ENCODE peak calls at places on chromosomes 2 and 18, in five cellular contexts. O is lung; P is COLO829; X is activated CD4-positive, alpha-beta T cell treated with anti-CD3 and anti-CD28 coated beads, Interleukin-2, amount 10 ng/mL, durations not matched to agents 7 days and 5 days; Y is GM10248. E is an unnamed sample.

GRCh38 chr2:45169339-45170190 is 160.3 kb upstream of the SIX2 start:
- DNase-seq in X (no peak), Y (peak), O (no peak), P (no peak), E (no peak)

GRCh38 chr2:98505311-98505808 is 60.7 kb downstream of the INPP4A start:
- DNase-seq in X (peak), O (no peak), Y (no peak), P (no peak), E (peak)

GRCh38 chr18:8946046-8946838 is 156.3 kb upstream of the NDUFV2 start:
- DNase-seq in Y (no peak), X (no peak), O (no peak), P (peak), E (no peak)

GRCh38 chr2:47218899-47219525 is 63.9 kb upstream of the STPG4 start:
- DNase-seq in P (no peak), Y (no peak), X (no peak), O (no peak), E (no peak)

GRCh38 chr2:163291790-163292189 is 444.0 kb downstream of the FIGN start:
- DNase-seq in P (no peak), O (no peak), X (no peak), Y (no peak), E (no peak)

GRCh38 chr2:181784556-181784955 is 104.2 kb upstream of the NEUROD1 start:
- DNase-seq in O (no peak), X (no peak), Y (no peak), P (no peak), E (no peak)

GRCh38 chr18:42182728-42183700 is 228.0 kb downstream of the PIK3C3 start:
- DNase-seq in X (no peak), P (no peak), Y (no peak), O (no peak), E (no peak)

GRCh38 chr18:44887227-44887631 is 206.5 kb downstream of the SETBP1 start:
- DNase-seq in X (peak), Y (peak), O (no peak), P (no peak), E (peak)

GRCh38 chr2:191056218-191056617 is 42.2 kb upstream of the STAT1 start:
- DNase-seq in Y (no peak), P (no peak), X (peak), O (no peak), E (no peak)

GRCh38 chr18:61545281-61546245 is 212.3 kb downstream of the CDH20 start:
- DNase-seq in O (no peak), X (no peak), Y (no peak), P (no peak), E (no peak)

GRCh38 chr2:162212366-162212765 is 30.9 kb downstream of the FAP start:
- DNase-seq in P (no peak), O (no peak), X (no peak), Y (no peak), E (no peak)

GRCh38 chr2:162330881-162331280 is 12.4 kb upstream of the IFIH1 start:
- DNase-seq in P (no peak), Y (no peak), O (no peak), X (no peak), E (no peak)

GRCh38 chr2:27307545-27308358 is 493 bp downstream of the UCN start:
- DNase-seq in Y (no peak), P (no peak), X (no peak), O (no peak), E (no peak)

GRCh38 chr2:197145471-197146056 is 165.0 kb downstream of the ANKRD44 start:
- DNase-seq in O (no peak), Y (peak), P (peak), X (peak), E (no peak)

GRCh38 chr2:200812122-200813022 is 662 bp downstream of the BZW1 start:
- DNase-seq in P (peak), X (peak), Y (peak), O (peak), E (peak)

GRCh38 chr18:56436651-56437050 is 201.7 kb downstream of the TXNL1 start:
- DNase-seq in P (no peak), O (no peak), Y (no peak), X (no peak), E (no peak)

GRCh38 chr2:146918280-146918679 is 926.5 kb upstream of the ACVR2A start:
- DNase-seq in X (no peak), O (no peak), Y (no peak), P (no peak), E (no peak)

GRCh38 chr2:28673338-28673737 is 78.3 kb upstream of the PPP1CB start:
- DNase-seq in O (no peak), X (no peak), P (no peak), Y (no peak), E (no peak)

GRCh38 chr2:11310212-11310611 is 34.2 kb downstream of the ROCK2 start:
- DNase-seq in P (no peak), Y (no peak), O (no peak), X (no peak), E (no peak)

GRCh38 chr2:42064417-42064942 is 16.7 kb downstream of the PKDCC start:
- DNase-seq in O (no peak), X (no peak), Y (no peak), P (no peak), E (no peak)

GRCh38 chr2:172098650-172099471 is 3.8 kb downstream of the DLX2 start:
- DNase-seq in O (no peak), P (peak), X (no peak), Y (peak), E (peak)

GRCh38 chr2:21467910-21468309 is 344.1 kb downstream of the TDRD15 start:
- DNase-seq in X (no peak), P (no peak), Y (no peak), O (no peak), E (no peak)

GRCh38 chr18:26655010-26655613 is 106.8 kb upstream of the KCTD1 start:
- DNase-seq in O (no peak), Y (no peak), P (no peak), X (no peak), E (no peak)

GRCh38 chr18:47549141-47549540 is 297.7 kb upstream of the SKOR2 start:
- DNase-seq in Y (no peak), X (no peak), P (no peak), O (no peak), E (no peak)

GRCh38 chr18:74498712-74499629 is 2.8 kb downstream of the CNDP2 start:
- DNase-seq in O (peak), X (peak), P (no peak), Y (peak), E (peak)

GRCh38 chr2:46621499-46621898 is 142.1 kb downstream of the TMEM247 start:
- DNase-seq in Y (no peak), P (no peak), O (no peak), X (no peak), E (no peak)

GRCh38 chr2:233267516-233268245 is 16.2 kb downstream of the ATG16L1 start:
- DNase-seq in O (no peak), Y (peak), P (no peak), X (peak), E (peak)

GRCh38 chr2:183519371-183520056 is 395.3 kb downstream of the NUP35 start:
- DNase-seq in Y (no peak), X (no peak), P (no peak), O (no peak), E (no peak)

GRCh38 chr2:121707920-121708361 is 28.7 kb downstream of the NIFK start:
- DNase-seq in Y (no peak), O (peak), X (no peak), P (no peak), E (no peak)

GRCh38 chr18:11948852-11949523 is 32.3 kb upstream of the IMPA2 start:
- DNase-seq in X (no peak), P (no peak), Y (no peak), O (no peak), E (no peak)

GRCh38 chr2:38554973-38555595 is 47.6 kb downstream of the HNRNPLL start:
- DNase-seq in X (no peak), O (no peak), P (peak), Y (no peak), E (no peak)

GRCh38 chr18:62999392-62999791 is 284.1 kb downstream of the PHLPP1 start:
- DNase-seq in Y (no peak), O (no peak), P (peak), X (no peak), E (no peak)

E was measured in activated naive CD4-positive, alpha-beta T cell treated with Interleukin-2 at 50 U/mL for 16 hours.